ENCODE peak calls at places on chromosomes 5 and 9, in ten cellular contexts. One of them, this sample, is unnamed.

GRCh38 chr9:136512651-136513066 is 29.8 kb upstream of the SEC16A start:
- DNase-seq in CD8-positive, alpha-beta T cell: no peak
- DNase-seq in heart left ventricle: no peak
- DNase-seq in thoracic aorta: no peak
- DNase-seq in uterus: no peak
- DNase-seq in PC-9: no peak
- DNase-seq in PC-3: no peak
- DNase-seq in ovary: no peak
- DNase-seq in mucosa of descending colon: no peak
- DNase-seq in MM.1S: no peak
- DNase-seq in this sample: no peak

GRCh38 chr5:122419195-122419894 is 107.3 kb downstream of the SNCAIP start:
- DNase-seq in CD8-positive, alpha-beta T cell: no peak
- DNase-seq in heart left ventricle: no peak
- DNase-seq in thoracic aorta: no peak
- DNase-seq in uterus: no peak
- DNase-seq in PC-9: peak; percentile 43
- DNase-seq in PC-3: peak; percentile 11
- DNase-seq in ovary: no peak
- DNase-seq in mucosa of descending colon: no peak
- DNase-seq in MM.1S: no peak
- DNase-seq in this sample: no peak

GRCh38 chr9:128943832-128944620 is 3.4 kb downstream of the DOLK start:
- DNase-seq in CD8-positive, alpha-beta T cell: no peak
- DNase-seq in heart left ventricle: no peak
- DNase-seq in thoracic aorta: no peak
- DNase-seq in uterus: peak; percentile 7
- DNase-seq in PC-9: no peak
- DNase-seq in PC-3: no peak
- DNase-seq in ovary: no peak
- DNase-seq in mucosa of descending colon: no peak
- DNase-seq in MM.1S: no peak
- DNase-seq in this sample: peak; percentile 17

GRCh38 chr5:148760945-148761638 is 65.3 kb upstream of the ADRB2 start:
- DNase-seq in CD8-positive, alpha-beta T cell: no peak
- DNase-seq in heart left ventricle: no peak
- DNase-seq in thoracic aorta: no peak
- DNase-seq in uterus: no peak
- DNase-seq in PC-9: no peak
- DNase-seq in PC-3: no peak
- DNase-seq in ovary: no peak
- DNase-seq in mucosa of descending colon: no peak
- DNase-seq in MM.1S: peak; percentile 94
- DNase-seq in this sample: no peak

GRCh38 chr5:135930029-135930948 is 24.5 kb downstream of the LECT2 start:
- DNase-seq in CD8-positive, alpha-beta T cell: no peak
- DNase-seq in heart left ventricle: no peak
- DNase-seq in thoracic aorta: no peak
- DNase-seq in uterus: no peak
- DNase-seq in PC-9: no peak
- DNase-seq in PC-3: no peak
- DNase-seq in ovary: no peak
- DNase-seq in mucosa of descending colon: no peak
- DNase-seq in MM.1S: no peak
- DNase-seq in this sample: no peak

GRCh38 chr9:136903041-136903554 is 16.8 kb downstream of the TRAF2 start:
- DNase-seq in CD8-positive, alpha-beta T cell: no peak
- DNase-seq in heart left ventricle: peak; percentile 75
- DNase-seq in thoracic aorta: no peak
- DNase-seq in uterus: peak; percentile 39
- DNase-seq in PC-9: no peak
- DNase-seq in PC-3: no peak
- DNase-seq in ovary: no peak
- DNase-seq in mucosa of descending colon: no peak
- DNase-seq in MM.1S: no peak
- DNase-seq in this sample: peak; percentile 77

GRCh38 chr9:16139781-16140180 is 586.9 kb downstream of the CCDC171 start:
- DNase-seq in CD8-positive, alpha-beta T cell: no peak
- DNase-seq in heart left ventricle: peak; percentile 54
- DNase-seq in thoracic aorta: no peak
- DNase-seq in uterus: peak; percentile 86
- DNase-seq in PC-9: no peak
- DNase-seq in PC-3: no peak
- DNase-seq in ovary: peak; percentile 67
- DNase-seq in mucosa of descending colon: no peak
- DNase-seq in MM.1S: no peak
- DNase-seq in this sample: no peak

GRCh38 chr5:119354522-119355243 is 1.1 kb upstream of the TNFAIP8 start:
- DNase-seq in CD8-positive, alpha-beta T cell: no peak
- DNase-seq in heart left ventricle: no peak
- DNase-seq in thoracic aorta: no peak
- DNase-seq in uterus: no peak
- DNase-seq in PC-9: no peak
- DNase-seq in PC-3: no peak
- DNase-seq in ovary: no peak
- DNase-seq in mucosa of descending colon: no peak
- DNase-seq in MM.1S: no peak
- DNase-seq in this sample: no peak

GRCh38 chr5:127925916-127926315 is 157.7 kb upstream of the SLC12A2 start:
- DNase-seq in CD8-positive, alpha-beta T cell: no peak
- DNase-seq in heart left ventricle: no peak
- DNase-seq in thoracic aorta: no peak
- DNase-seq in uterus: no peak
- DNase-seq in PC-9: peak; percentile 37
- DNase-seq in PC-3: peak; percentile 62
- DNase-seq in ovary: no peak
- DNase-seq in mucosa of descending colon: no peak
- DNase-seq in MM.1S: no peak
- DNase-seq in this sample: no peak

GRCh38 chr9:109171926-109172325 is 4.9 kb upstream of the FRRS1L start:
- DNase-seq in CD8-positive, alpha-beta T cell: no peak
- DNase-seq in heart left ventricle: no peak
- DNase-seq in thoracic aorta: no peak
- DNase-seq in uterus: no peak
- DNase-seq in PC-9: no peak
- DNase-seq in PC-3: no peak
- DNase-seq in ovary: no peak
- DNase-seq in mucosa of descending colon: no peak
- DNase-seq in MM.1S: no peak
- DNase-seq in this sample: no peak

GRCh38 chr5:136018814-136019777 is 9.7 kb upstream of the TGFBI start:
- DNase-seq in CD8-positive, alpha-beta T cell: no peak
- DNase-seq in heart left ventricle: peak; percentile 75
- DNase-seq in thoracic aorta: peak; percentile 31
- DNase-seq in uterus: peak; percentile 62
- DNase-seq in PC-9: no peak
- DNase-seq in PC-3: no peak
- DNase-seq in ovary: peak; percentile 57
- DNase-seq in mucosa of descending colon: no peak
- DNase-seq in MM.1S: no peak
- DNase-seq in this sample: no peak

GRCh38 chr9:36208521-36209253 is 18.0 kb downstream of the CLTA start:
- DNase-seq in CD8-positive, alpha-beta T cell: no peak
- DNase-seq in heart left ventricle: no peak
- DNase-seq in thoracic aorta: no peak
- DNase-seq in uterus: no peak
- DNase-seq in PC-9: no peak
- DNase-seq in PC-3: no peak
- DNase-seq in ovary: no peak
- DNase-seq in mucosa of descending colon: no peak
- DNase-seq in MM.1S: no peak
- DNase-seq in this sample: no peak

GRCh38 chr5:119465640-119466039 is 13.3 kb downstream of the HSD17B4 start:
- DNase-seq in CD8-positive, alpha-beta T cell: no peak
- DNase-seq in heart left ventricle: no peak
- DNase-seq in thoracic aorta: no peak
- DNase-seq in uterus: no peak
- DNase-seq in PC-9: no peak
- DNase-seq in PC-3: no peak
- DNase-seq in ovary: no peak
- DNase-seq in mucosa of descending colon: no peak
- DNase-seq in MM.1S: no peak
- DNase-seq in this sample: no peak

GRCh38 chr9:37471942-37472679 is 6.9 kb upstream of the ZBTB5 start:
- DNase-seq in CD8-positive, alpha-beta T cell: no peak
- DNase-seq in heart left ventricle: no peak
- DNase-seq in thoracic aorta: no peak
- DNase-seq in uterus: no peak
- DNase-seq in PC-9: peak; percentile 90
- DNase-seq in PC-3: peak; percentile 96
- DNase-seq in ovary: no peak
- DNase-seq in mucosa of descending colon: no peak
- DNase-seq in MM.1S: no peak
- DNase-seq in this sample: no peak

DNA sequence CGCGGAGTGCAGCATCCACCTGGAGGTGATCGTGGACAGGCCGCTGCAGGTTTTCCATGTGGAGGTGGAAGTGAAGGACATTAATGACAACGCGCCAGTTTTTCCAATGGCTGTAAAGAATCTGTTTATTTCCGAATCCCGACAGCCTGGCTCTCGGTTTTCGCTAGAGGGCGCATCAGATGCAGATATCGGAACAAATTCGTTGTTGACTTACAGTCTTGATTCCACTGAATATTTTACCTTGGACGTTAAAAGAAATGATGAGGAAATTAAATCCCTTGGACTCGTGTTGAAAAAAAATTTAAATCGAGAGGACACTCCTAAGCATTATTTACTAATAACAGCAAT is 611 bp downstream of the PCDHA3 start:
- DNase-seq in CD8-positive, alpha-beta T cell: no peak
- DNase-seq in heart left ventricle: no peak
- DNase-seq in thoracic aorta: no peak
- DNase-seq in uterus: no peak
- DNase-seq in PC-9: no peak
- DNase-seq in PC-3: no peak
- DNase-seq in ovary: no peak
- DNase-seq in mucosa of descending colon: no peak
- DNase-seq in MM.1S: no peak
- DNase-seq in this sample: no peak
- H3K9me3 ChIP-seq in CD8-positive, alpha-beta T cell: peaks cover 6% of the 10 kb centered on the region
- H3K9me3 ChIP-seq in heart left ventricle: peaks cover 3% of the 10 kb centered on the region
- H3K9me3 ChIP-seq in thoracic aorta: peaks cover 4% of the 10 kb centered on the region
- H3K9me3 ChIP-seq in uterus: peaks cover 4% of the 10 kb centered on the region
- H3K9me3 ChIP-seq in PC-9: peaks cover 14% of the 10 kb centered on the region
- H3K9me3 ChIP-seq in PC-3: no peaks in the 10 kb centered on the region
- H3K9me3 ChIP-seq in ovary: peaks cover 12% of the 10 kb centered on the region
- H3K9me3 ChIP-seq in mucosa of descending colon: peaks cover 56% of the 10 kb centered on the region
- H3K9me3 ChIP-seq in MM.1S: no peaks in the 10 kb centered on the region
- H3K9me3 ChIP-seq in this sample: peaks cover 45% of the 10 kb centered on the region

GRCh38 chr9:121197135-121197534 is 4.5 kb downstream of the RAB14 start:
- DNase-seq in CD8-positive, alpha-beta T cell: no peak
- DNase-seq in heart left ventricle: no peak
- DNase-seq in thoracic aorta: no peak
- DNase-seq in uterus: no peak
- DNase-seq in PC-9: no peak
- DNase-seq in PC-3: no peak
- DNase-seq in ovary: no peak
- DNase-seq in mucosa of descending colon: no peak
- DNase-seq in MM.1S: no peak
- DNase-seq in this sample: no peak
- H3K4me3 ChIP-seq in CD8-positive, alpha-beta T cell: no peak overlapping the region
- H3K4me3 ChIP-seq in heart left ventricle: no peak overlapping the region
- H3K4me3 ChIP-seq in thoracic aorta: no peak overlapping the region
- H3K4me3 ChIP-seq in uterus: no peak overlapping the region
- H3K4me3 ChIP-seq in PC-9: no peak overlapping the region
- H3K4me3 ChIP-seq in PC-3: peak overlapping the region; percentile 97
- H3K4me3 ChIP-seq in ovary: no peak overlapping the region
- H3K4me3 ChIP-seq in mucosa of descending colon: no peak overlapping the region
- H3K4me3 ChIP-seq in MM.1S: no peak overlapping the region
- H3K4me3 ChIP-seq in this sample: no peak overlapping the region

GRCh38 chr5:133117166-133117929 is 65.5 kb downstream of the HSPA4 start:
- DNase-seq in CD8-positive, alpha-beta T cell: no peak
- DNase-seq in heart left ventricle: no peak
- DNase-seq in thoracic aorta: no peak
- DNase-seq in uterus: no peak
- DNase-seq in PC-9: no peak
- DNase-seq in PC-3: no peak
- DNase-seq in ovary: no peak
- DNase-seq in mucosa of descending colon: no peak
- DNase-seq in MM.1S: no peak
- DNase-seq in this sample: no peak
- H3K9me3 ChIP-seq in CD8-positive, alpha-beta T cell: no peaks in the 10 kb centered on the region
- H3K9me3 ChIP-seq in heart left ventricle: no peaks in the 10 kb centered on the region
- H3K9me3 ChIP-seq in thoracic aorta: no peaks in the 10 kb centered on the region
- H3K9me3 ChIP-seq in uterus: no peaks in the 10 kb centered on the region
- H3K9me3 ChIP-seq in PC-9: no peaks in the 10 kb centered on the region
- H3K9me3 ChIP-seq in PC-3: no peaks in the 10 kb centered on the region
- H3K9me3 ChIP-seq in ovary: no peaks in the 10 kb centered on the region
- H3K9me3 ChIP-seq in mucosa of descending colon: no peaks in the 10 kb centered on the region
- H3K9me3 ChIP-seq in MM.1S: no peaks in the 10 kb centered on the region
- H3K9me3 ChIP-seq in this sample: no peaks in the 10 kb centered on the region

GRCh38 chr9:133694686-133695085 is 43.5 kb downstream of the SARDH start:
- DNase-seq in CD8-positive, alpha-beta T cell: no peak
- DNase-seq in heart left ventricle: no peak
- DNase-seq in thoracic aorta: no peak
- DNase-seq in uterus: no peak
- DNase-seq in PC-9: no peak
- DNase-seq in PC-3: no peak
- DNase-seq in ovary: no peak
- DNase-seq in mucosa of descending colon: peak; percentile 2
- DNase-seq in MM.1S: no peak
- DNase-seq in this sample: no peak

GRCh38 chr9:133699546-133699945 is 38.6 kb downstream of the SARDH start:
- DNase-seq in CD8-positive, alpha-beta T cell: no peak
- DNase-seq in heart left ventricle: no peak
- DNase-seq in thoracic aorta: no peak
- DNase-seq in uterus: no peak
- DNase-seq in PC-9: no peak
- DNase-seq in PC-3: no peak
- DNase-seq in ovary: no peak
- DNase-seq in mucosa of descending colon: no peak
- DNase-seq in MM.1S: no peak
- DNase-seq in this sample: no peak

GRCh38 chr9:133693703-133694529 is 44.2 kb downstream of the SARDH start:
- DNase-seq in CD8-positive, alpha-beta T cell: no peak
- DNase-seq in heart left ventricle: no peak
- DNase-seq in thoracic aorta: no peak
- DNase-seq in uterus: no peak
- DNase-seq in PC-9: no peak
- DNase-seq in PC-3: no peak
- DNase-seq in ovary: no peak
- DNase-seq in mucosa of descending colon: peak; percentile 37
- DNase-seq in MM.1S: no peak
- DNase-seq in this sample: no peak

GRCh38 chr9:133693116-133693515 is 45.0 kb downstream of the SARDH start:
- DNase-seq in CD8-positive, alpha-beta T cell: no peak
- DNase-seq in heart left ventricle: no peak
- DNase-seq in thoracic aorta: no peak
- DNase-seq in uterus: no peak
- DNase-seq in PC-9: no peak
- DNase-seq in PC-3: no peak
- DNase-seq in ovary: no peak
- DNase-seq in mucosa of descending colon: no peak
- DNase-seq in MM.1S: no peak
- DNase-seq in this sample: no peak

DNA sequence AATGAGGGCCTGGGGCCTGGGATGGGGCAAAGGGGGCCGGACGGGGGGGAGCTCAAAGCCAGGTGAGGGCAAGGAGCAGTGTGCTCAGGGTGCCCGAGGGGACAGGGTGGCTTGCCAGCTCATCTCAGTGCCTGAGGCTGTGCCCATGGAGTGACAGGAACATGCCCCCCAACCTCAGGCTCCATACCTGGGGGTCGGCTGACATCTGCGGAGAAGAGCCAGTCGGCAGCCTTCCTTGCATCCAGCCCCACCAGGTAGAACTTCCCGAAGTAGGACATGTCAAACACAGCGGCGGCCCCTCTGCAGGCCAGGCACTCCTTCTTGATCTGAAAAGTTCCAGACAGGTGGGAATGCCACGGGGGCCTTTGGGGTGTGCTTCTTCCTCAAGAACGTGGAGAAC is 42.1 kb downstream of the SARDH start:
- DNase-seq in CD8-positive, alpha-beta T cell: no peak
- DNase-seq in heart left ventricle: no peak
- DNase-seq in thoracic aorta: no peak
- DNase-seq in uterus: no peak
- DNase-seq in PC-9: no peak
- DNase-seq in PC-3: no peak
- DNase-seq in ovary: no peak
- DNase-seq in mucosa of descending colon: peak; percentile 39
- DNase-seq in MM.1S: no peak
- DNase-seq in this sample: no peak
- H3K4me3 ChIP-seq in CD8-positive, alpha-beta T cell: no peak overlapping the region
- H3K4me3 ChIP-seq in heart left ventricle: no peak overlapping the region
- H3K4me3 ChIP-seq in thoracic aorta: no peak overlapping the region
- H3K4me3 ChIP-seq in uterus: no peak overlapping the region
- H3K4me3 ChIP-seq in PC-9: no peak overlapping the region
- H3K4me3 ChIP-seq in PC-3: no peak overlapping the region
- H3K4me3 ChIP-seq in ovary: no peak overlapping the region
- H3K4me3 ChIP-seq in mucosa of descending colon: no peak overlapping the region
- H3K4me3 ChIP-seq in MM.1S: no peak overlapping the region
- H3K4me3 ChIP-seq in this sample: no peak overlapping the region

This sample was measured in tibial artery.